ENCODE peak calls at places on chromosome 14, in ten cellular contexts. A is fibroblast of the aortic adventitia; S is cardiac fibroblast; C is cerebellar nuclear complex; G is NCI-H1092; W is CD8-positive, alpha-beta T cell; F is left ventricle myocardium inferior; Q is B cell; Y is head of caudate nucleus; U is stimulated activated CD4-positive, alpha-beta T cell treated with anti-CD3 and anti-CD28 coated beads, Interleukin-1b, Interleukin-23, amount 100 ng/mL, for 24 hours. M is an unnamed sample.

GRCh38 chr14:69904246-69904645 is 25.0 kb downstream of the SMOC1 start:
- DNase-seq in A (no peak), S (no peak), C (no peak), G (no peak), W (no peak), F (no peak), Q (no peak), Y (no peak), U (no peak), M (no peak)

GRCh38 chr14:91149462-91149861 is 35.6 kb downstream of the DGLUCY start:
- DNase-seq in A (peak), S (peak), C (no peak), G (no peak), W (no peak), F (no peak), Q (no peak), Y (no peak), U (no peak), M (no peak)

GRCh38 chr14:94775875-94776217 is 5.9 kb upstream of the GSC start:
- DNase-seq in A (no peak), S (peak), C (no peak), G (no peak), W (no peak), F (no peak), Q (no peak), Y (no peak), U (no peak), M (no peak)

GRCh38 chr14:65357091-65357490 is 55.4 kb upstream of the FUT8 start:
- DNase-seq in A (no peak), S (no peak), C (no peak), G (no peak), W (no peak), F (peak), Q (no peak), Y (no peak), U (no peak), M (no peak)

GRCh38 chr14:20855652-20856291 is 35.4 kb upstream of the RNASE3 start:
- DNase-seq in A (peak), S (peak), C (no peak), G (no peak), W (peak), F (peak), Q (peak), Y (peak), U (no peak), M (peak)

GRCh38 chr14:50530358-50530757 is 2.0 kb downstream of the MAP4K5 start:
- DNase-seq in A (peak), S (peak), C (no peak), G (no peak), W (no peak), F (no peak), Q (no peak), Y (no peak), U (no peak), M (no peak)

GRCh38 chr14:23306113-23306411 is 571 bp upstream of the BCL2L2 start:
- DNase-seq in A (no peak), S (no peak), C (no peak), G (no peak), W (no peak), F (no peak), Q (no peak), Y (no peak), U (no peak), M (no peak)

GRCh38 chr14:32003585-32003984 is 73.5 kb upstream of the ARHGAP5 start:
- DNase-seq in A (no peak), S (no peak), C (no peak), G (no peak), W (no peak), F (no peak), Q (no peak), Y (no peak), U (no peak), M (no peak)

GRCh38 chr14:91299483-91300115 is 55.1 kb upstream of the GPR68 start:
- DNase-seq in A (no peak), S (no peak), C (no peak), G (no peak), W (no peak), F (no peak), Q (no peak), Y (peak), U (no peak), M (no peak)

M was measured in H1.